ENCODE peak calls at places on chromosomes 7 and 10, in four cellular contexts. A is frontal cortex, E is HEK293T, K is adrenal gland. G is an unnamed sample.
A peak's percentile ranks its signal among the peaks of the same experiment; 100 is the strongest.

GRCh38 chr10:124296121-124296812 is 122.5 kb downstream of the OAT start:
- DNase-seq in K (no peak), E (no peak), A (no peak), G (no peak)

GRCh38 chr10:17616403-17617030 is 657 bp downstream of the HACD1 start:
- DNase-seq in K (peak; percentile 85), A (peak; percentile 62), E (peak; percentile 54), G (no peak)

GRCh38 chr10:72466018-72466417 is 111.3 kb upstream of the DNAJB12 start:
- DNase-seq in K (no peak), E (no peak), A (no peak), G (no peak)

GRCh38 chr10:114103286-114103685 is 59.6 kb downstream of the ADRB1 start:
- DNase-seq in K (no peak), A (peak; percentile 74), E (peak; percentile 68), G (peak; percentile 23)

GRCh38 chr10:89371987-89372386 is 5.9 kb upstream of the IFIT1B start:
- DNase-seq in A (no peak), E (no peak), K (no peak), G (no peak)

GRCh38 chr7:20348408-20348807 is 17.7 kb downstream of the ITGB8 start:
- DNase-seq in A (no peak), K (no peak), E (no peak), G (no peak)

GRCh38 chr7:44664756-44665461 is 58.5 kb downstream of the OGDH start:
- DNase-seq in A (no peak), E (no peak), K (no peak), G (no peak)

GRCh38 chr10:74593470-74593869 is 232.9 kb upstream of the KAT6B start:
- DNase-seq in E (no peak), A (no peak), K (no peak), G (no peak)

GRCh38 chr7:125084196-125084595 is 154.6 kb upstream of the POT1 start:
- DNase-seq in K (no peak), E (no peak), A (no peak), G (no peak)

GRCh38 chr7:76513817-76514799 is 3.8 kb downstream of the UPK3B start:
- DNase-seq in A (no peak), K (no peak), E (peak; percentile 2), G (no peak)